ENCODE peak calls at places on chromosomes 11 and 22, in seven cellular contexts. V is chondrocyte, B is WERI-Rb-1, S is pancreas, H is epithelial cell of esophagus, E is cardiac fibroblast, Y is uterus. Z is an unnamed sample.

GRCh38 chr11:36868380-36868779 is 270.3 kb upstream of the RAG2 start:
- DNase-seq in V (no peak), B (no peak), S (no peak), H (peak), E (no peak), Y (no peak), Z (no peak)

GRCh38 chr11:121936781-121937447 is 179.1 kb downstream of the BLID start:
- DNase-seq in V (no peak), B (no peak), S (no peak), H (peak), E (peak), Y (no peak), Z (peak)

GRCh38 chr22:24728790-24729637 is 45.5 kb downstream of the PIWIL3 start:
- DNase-seq in V (no peak), B (no peak), S (no peak), H (no peak), E (peak), Y (no peak), Z (peak)

GRCh38 chr22:24105661-24106060 is 75.6 kb upstream of the SUSD2 start:
- DNase-seq in V (no peak), B (no peak), S (no peak), H (no peak), E (no peak), Y (no peak), Z (no peak)

GRCh38 chr11:48170840-48171233 is 45.8 kb upstream of the OR4B1 start:
- DNase-seq in V (no peak), B (no peak), S (no peak), H (no peak), E (peak), Y (no peak), Z (peak)

GRCh38 chr11:47274495-47275235 is 4.7 kb downstream of the MADD start:
- DNase-seq in V (no peak), B (no peak), S (no peak), H (no peak), E (no peak), Y (no peak), Z (no peak)

GRCh38 chr22:40641269-40641668 is 4.8 kb upstream of the MRTFA start:
- DNase-seq in V (peak), B (no peak), S (no peak), H (peak), E (no peak), Y (no peak), Z (no peak)

GRCh38 chr11:44780940-44781631 is 54.3 kb downstream of the TSPAN18 start:
- DNase-seq in V (no peak), B (no peak), S (no peak), H (no peak), E (no peak), Y (peak), Z (no peak)

GRCh38 chr22:49670610-49671330 is 156.9 kb downstream of the BRD1 start:
- DNase-seq in V (peak), B (peak), S (no peak), H (no peak), E (no peak), Y (no peak), Z (no peak)

GRCh38 chr11:118358071-118358470 is 1.3 kb upstream of the UBE4A start:
- DNase-seq in V (no peak), B (no peak), S (no peak), H (no peak), E (no peak), Y (no peak), Z (no peak)

GRCh38 chr11:118349475-118349874 is 5.3 kb downstream of the CD3G start:
- DNase-seq in V (no peak), B (no peak), S (no peak), H (no peak), E (no peak), Y (no peak), Z (no peak)

GRCh38 chr11:118353084-118353710 is 6.2 kb upstream of the UBE4A start:
- DNase-seq in V (no peak), B (no peak), S (no peak), H (peak), E (peak), Y (no peak), Z (no peak)
- TF ChIP-seq CTCF in V (peak), B (no peak), S (peak), H (peak), E (peak), Y (peak), Z (peak)

DNA sequence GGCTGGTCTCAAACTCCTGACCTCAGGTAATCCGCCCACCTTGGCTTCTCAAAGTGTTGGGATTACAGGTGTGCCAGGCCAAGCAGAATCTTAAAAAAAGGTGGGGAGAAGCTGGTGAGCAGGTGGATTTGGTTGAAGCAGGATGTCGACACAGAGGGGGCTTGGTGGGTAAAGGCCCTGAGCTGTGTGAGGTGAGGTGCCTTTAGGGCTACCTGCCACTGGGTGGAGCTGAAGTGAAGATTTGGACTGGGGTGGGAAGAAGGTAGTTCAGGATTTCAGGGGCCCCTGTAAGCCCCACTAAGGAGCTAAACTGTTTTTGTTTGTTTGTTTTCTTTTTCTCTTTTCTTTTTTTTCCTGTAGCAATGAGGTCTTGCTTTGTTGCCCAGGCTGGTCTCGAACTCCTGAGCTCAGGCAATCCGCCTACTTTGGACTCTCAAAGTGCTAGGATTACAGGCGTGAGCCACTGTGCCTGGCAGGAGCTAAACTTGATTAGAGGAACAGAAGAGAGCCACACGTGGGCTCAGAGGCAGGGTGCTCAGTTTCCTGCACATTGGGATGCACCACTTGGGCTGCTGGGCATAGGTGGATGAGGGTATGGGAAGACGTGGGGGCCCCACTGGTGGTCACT is 6.0 kb downstream of the P2RX6 start:
- DNase-seq in V (no peak), B (peak), S (no peak), H (peak), E (peak), Y (no peak), Z (no peak)
- TF ChIP-seq CTCF in V (peak), B (peak), S (no peak), H (peak), E (peak), Y (no peak), Z (peak)

DNA sequence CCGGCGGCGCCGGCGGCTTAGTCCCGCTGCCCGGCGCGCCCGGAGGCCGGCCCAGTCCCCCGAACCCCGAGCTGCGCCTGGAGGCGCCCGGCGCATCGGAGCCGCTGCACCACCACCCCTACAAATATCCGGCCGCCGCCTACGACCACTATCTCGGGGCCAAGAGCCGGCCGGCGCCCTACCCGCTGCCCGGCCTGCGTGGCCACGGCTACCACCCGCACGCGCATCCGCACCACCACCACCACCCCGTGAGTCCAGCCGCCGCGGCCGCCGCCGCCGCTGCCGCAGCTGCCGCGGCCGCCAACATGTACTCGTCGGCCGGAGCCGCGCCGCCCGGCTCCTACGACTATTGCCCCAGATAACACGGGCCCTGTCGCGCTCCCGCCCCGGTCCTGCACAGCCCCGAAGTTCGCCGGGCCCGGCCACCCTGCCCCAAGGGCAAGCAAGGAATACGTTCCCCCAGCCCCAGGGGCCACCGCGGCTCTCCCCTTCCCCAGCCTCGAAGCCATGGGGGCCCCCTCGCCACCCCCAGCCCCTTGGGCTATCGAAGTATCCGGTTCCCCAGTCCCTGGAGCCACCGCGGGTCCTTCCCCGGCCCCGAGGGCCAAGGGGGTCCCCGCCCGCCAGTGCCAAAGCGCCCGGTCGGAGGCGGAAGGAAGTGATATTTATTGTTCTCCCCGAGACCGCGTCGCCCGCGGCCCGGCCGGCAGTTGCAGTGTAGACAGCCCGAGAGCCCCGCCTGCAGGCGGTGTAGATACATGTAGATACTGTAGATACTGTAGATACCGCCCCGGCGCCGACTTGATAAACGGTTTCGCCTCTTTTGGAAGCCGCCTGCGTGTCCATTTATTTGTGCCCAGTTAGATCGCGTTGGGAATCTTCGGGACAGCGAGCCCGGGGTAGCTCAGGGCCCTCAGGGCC is 6.2 kb downstream of the TBX1 start:
- DNase-seq in V (no peak), B (no peak), S (peak), H (peak), E (peak), Y (no peak), Z (no peak)
- TF ChIP-seq CTCF in V (peak), B (no peak), S (no peak), H (peak), E (peak), Y (no peak), Z (no peak)

GRCh38 chr11:405976-406795 is 8.6 kb downstream of the SIGIRR start:
- DNase-seq in V (no peak), B (no peak), S (no peak), H (no peak), E (no peak), Y (no peak), Z (no peak)

GRCh38 chr11:408154-409007 is 6.4 kb downstream of the SIGIRR start:
- DNase-seq in V (no peak), B (no peak), S (peak), H (no peak), E (no peak), Y (no peak), Z (no peak)

GRCh38 chr11:405323-405975 is 9.3 kb downstream of the SIGIRR start:
- DNase-seq in V (no peak), B (no peak), S (peak), H (no peak), E (no peak), Y (no peak), Z (no peak)

GRCh38 chr11:407651-408080 is 7.1 kb downstream of the SIGIRR start:
- DNase-seq in V (no peak), B (no peak), S (no peak), H (no peak), E (no peak), Y (no peak), Z (no peak)

DNA sequence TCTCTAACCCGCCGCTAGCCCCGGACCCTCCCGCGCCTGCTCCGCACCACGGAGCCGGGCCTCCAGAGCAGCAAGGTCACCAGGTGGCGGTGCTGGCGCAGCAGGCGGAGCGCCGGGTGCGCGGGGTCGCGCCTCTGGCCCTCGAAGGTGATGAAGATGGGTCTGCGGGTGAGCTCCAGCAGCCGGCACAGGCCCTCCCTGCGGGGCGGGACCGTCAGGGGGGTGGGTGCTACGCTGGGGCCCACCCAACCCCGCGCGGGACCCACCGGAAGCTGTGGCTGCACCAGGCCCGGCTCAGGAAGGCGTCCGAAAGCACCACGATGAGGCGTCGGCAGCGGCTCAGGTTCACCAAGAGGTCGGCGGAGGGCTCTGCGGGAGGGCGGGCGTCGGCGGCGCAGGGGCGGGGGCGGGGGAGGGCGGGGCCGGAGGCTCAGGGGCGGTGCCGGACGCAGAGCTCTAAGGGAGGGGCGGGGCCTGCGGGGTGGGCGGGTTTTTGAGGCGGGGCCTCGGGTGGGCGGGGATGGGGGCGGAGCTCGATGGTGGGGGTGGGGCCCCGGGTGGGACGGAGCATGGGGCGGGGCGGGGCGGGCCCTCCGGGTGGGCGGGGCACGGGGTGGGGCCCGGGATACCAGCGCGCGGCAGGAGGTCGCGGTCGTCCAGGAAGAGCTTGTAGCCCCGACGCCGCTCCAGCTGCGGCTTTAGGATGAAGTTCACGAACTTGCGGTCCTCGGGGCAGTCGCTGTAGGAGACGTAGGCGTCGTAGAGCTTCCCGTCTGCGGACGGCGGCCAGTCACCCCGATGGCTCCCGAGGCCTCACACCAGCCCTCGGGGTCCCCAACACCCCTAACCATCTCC is 7.8 kb downstream of the SIGIRR start:
- DNase-seq in V (no peak), B (no peak), S (peak), H (peak), E (peak), Y (peak), Z (peak)
- TF ChIP-seq CTCF in V (peak), B (no peak), S (no peak), H (no peak), E (no peak), Y (no peak), Z (no peak)

GRCh38 chr22:19429950-19430889 is 1.3 kb downstream of the HIRA start:
- DNase-seq in V (no peak), B (no peak), S (peak), H (peak), E (peak), Y (no peak), Z (peak)

GRCh38 chr22:19431641-19432091 is at the start of gene HIRA:
- DNase-seq in V (peak), B (peak), S (peak), H (peak), E (peak), Y (peak), Z (peak)

GRCh38 chr22:19434829-19435580 is 2.7 kb downstream of the MRPL40 start:
- DNase-seq in V (no peak), B (no peak), S (no peak), H (no peak), E (no peak), Y (no peak), Z (no peak)

GRCh38 chr22:19432092-19432844 is at the start of gene MRPL40:
- DNase-seq in V (peak), B (peak), S (peak), H (peak), E (peak), Y (peak), Z (peak)

GRCh38 chr22:19430890-19431541 is 517 bp downstream of the HIRA start:
- DNase-seq in V (no peak), B (peak), S (peak), H (peak), E (peak), Y (no peak), Z (no peak)
- TF ChIP-seq CTCF in V (peak), B (peak), S (no peak), H (peak), E (peak), Y (no peak), Z (peak)

DNA sequence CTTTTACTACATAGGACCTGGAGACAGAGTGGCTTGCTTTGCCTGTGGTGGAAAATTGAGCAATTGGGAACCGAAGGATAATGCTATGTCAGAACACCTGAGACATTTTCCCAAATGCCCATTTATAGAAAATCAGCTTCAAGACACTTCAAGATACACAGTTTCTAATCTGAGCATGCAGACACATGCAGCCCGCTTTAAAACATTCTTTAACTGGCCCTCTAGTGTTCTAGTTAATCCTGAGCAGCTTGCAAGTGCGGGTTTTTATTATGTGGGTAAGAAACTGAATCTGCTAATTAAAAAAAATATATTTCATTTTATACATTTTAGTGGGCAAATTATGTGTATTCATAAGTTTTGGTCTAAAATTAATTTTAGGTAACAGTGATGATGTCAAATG is 7.8 kb downstream of the BIRC3 start:
- DNase-seq in V (no peak), B (no peak), S (no peak), H (peak), E (no peak), Y (no peak), Z (no peak)
- TF ChIP-seq CTCF in V (peak), B (no peak), S (no peak), H (peak), E (no peak), Y (no peak), Z (no peak)

DNA sequence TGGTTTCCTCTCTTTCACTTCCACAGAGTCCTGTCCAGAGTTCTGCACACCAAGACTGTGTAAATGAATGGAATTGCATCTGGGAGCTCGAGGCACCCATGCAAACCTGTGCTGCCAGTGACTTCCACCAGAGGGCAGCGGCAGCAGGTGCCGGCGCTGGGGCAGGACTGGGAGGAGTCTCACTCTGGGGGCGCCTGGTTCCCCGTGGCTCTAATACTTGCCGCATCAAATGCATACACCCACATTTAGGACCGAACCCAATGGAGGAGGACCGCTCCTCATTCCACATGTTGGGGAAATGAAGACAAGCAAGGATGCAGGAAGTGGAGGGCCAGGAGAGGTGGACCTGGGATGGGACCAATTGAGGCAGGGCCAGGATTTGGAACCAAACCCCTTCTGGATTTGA is 1.1 kb upstream of the CD6 start:
- DNase-seq in V (no peak), B (peak), S (peak), H (peak), E (peak), Y (no peak), Z (no peak)
- TF ChIP-seq CTCF in V (peak), B (peak), S (peak), H (peak), E (peak), Y (peak), Z (peak)

GRCh38 chr11:59199546-59200420 is 12.9 kb downstream of the MPEG1 start:
- DNase-seq in V (no peak), B (no peak), S (no peak), H (no peak), E (no peak), Y (no peak), Z (no peak)

GRCh38 chr11:59196777-59197176 is 15.9 kb downstream of the MPEG1 start:
- DNase-seq in V (no peak), B (no peak), S (no peak), H (no peak), E (no peak), Y (no peak), Z (no peak)

GRCh38 chr11:59200421-59200746 is 12.3 kb downstream of the MPEG1 start:
- DNase-seq in V (no peak), B (no peak), S (no peak), H (no peak), E (no peak), Y (no peak), Z (no peak)

GRCh38 chr11:59195596-59195995 is 17.1 kb downstream of the MPEG1 start:
- DNase-seq in V (no peak), B (no peak), S (no peak), H (no peak), E (no peak), Y (no peak), Z (no peak)

GRCh38 chr11:59197990-59198389 is 14.7 kb downstream of the MPEG1 start:
- DNase-seq in V (no peak), B (no peak), S (peak), H (peak), E (peak), Y (peak), Z (no peak)
- TF ChIP-seq CTCF in V (no peak), B (no peak), S (no peak), H (no peak), E (no peak), Y (no peak), Z (no peak)

GRCh38 chr11:78720281-78720989 is 145.8 kb upstream of the NARS2 start:
- DNase-seq in V (no peak), B (no peak), S (no peak), H (no peak), E (no peak), Y (no peak), Z (no peak)

GRCh38 chr11:78717031-78717430 is 142.4 kb upstream of the NARS2 start:
- DNase-seq in V (no peak), B (no peak), S (no peak), H (no peak), E (no peak), Y (no peak), Z (no peak)

GRCh38 chr11:78714539-78714938 is 139.9 kb upstream of the NARS2 start:
- DNase-seq in V (no peak), B (no peak), S (no peak), H (peak), E (no peak), Y (no peak), Z (no peak)

GRCh38 chr11:78711732-78712131 is 137.1 kb upstream of the NARS2 start:
- DNase-seq in V (no peak), B (no peak), S (no peak), H (no peak), E (no peak), Y (no peak), Z (no peak)

GRCh38 chr11:78715639-78716311 is 141.1 kb upstream of the NARS2 start:
- DNase-seq in V (no peak), B (peak), S (peak), H (peak), E (peak), Y (no peak), Z (peak)
- TF ChIP-seq CTCF in V (peak), B (peak), S (peak), H (peak), E (peak), Y (peak), Z (peak)

GRCh38 chr11:1440066-1440465 is 46.5 kb downstream of the MOB2 start:
- DNase-seq in V (no peak), B (no peak), S (no peak), H (no peak), E (no peak), Y (no peak), Z (no peak)

GRCh38 chr11:1438967-1439330 is 47.6 kb downstream of the MOB2 start:
- DNase-seq in V (no peak), B (no peak), S (no peak), H (no peak), E (no peak), Y (no peak), Z (no peak)

GRCh38 chr11:1439341-1439740 is 47.2 kb downstream of the MOB2 start:
- DNase-seq in V (no peak), B (no peak), S (no peak), H (no peak), E (no peak), Y (no peak), Z (no peak)

GRCh38 chr11:1442163-1442562 is 44.4 kb downstream of the MOB2 start:
- DNase-seq in V (no peak), B (no peak), S (no peak), H (no peak), E (peak), Y (no peak), Z (no peak)

GRCh38 chr11:1440496-1440895 is 46.1 kb downstream of the MOB2 start:
- DNase-seq in V (no peak), B (no peak), S (no peak), H (no peak), E (no peak), Y (no peak), Z (no peak)
- TF ChIP-seq CTCF in V (no peak), B (no peak), S (no peak), H (no peak), E (no peak), Y (no peak), Z (no peak)